ENCODE peak calls at places on chromosomes 13 and 19, in nine cellular contexts. V is fibroblast of mammary gland, X is cardiac muscle cell, O is omental fat pad, H is heart left ventricle, S is astrocyte, T is tibial artery, N is RWPE1, B is HFFc6. K is an unnamed sample.

GRCh38 chr13:105338773-105339172 is 1196.7 kb downstream of the EFNB2 start:
- DNase-seq in V (no peak), X (no peak), O (no peak), H (no peak), S (no peak), T (no peak), N (no peak), B (no peak), K (no peak)

GRCh38 chr19:13938361-13939027 is at the start of gene PODNL1:
- DNase-seq in V (peak; percentile 56), X (no peak), O (no peak), H (no peak), S (peak; percentile 78), T (peak; percentile 68), N (no peak), B (peak; percentile 62), K (no peak)

GRCh38 chr19:35090160-35090794 is 25.3 kb upstream of the FXYD3 start:
- DNase-seq in V (peak; percentile 60), X (peak; percentile 77), O (peak; percentile 50), H (peak; percentile 36), S (peak; percentile 28), T (peak; percentile 37), N (peak; percentile 88), B (peak; percentile 45), K (peak; percentile 60)

GRCh38 chr19:40305403-40305802 is 20.3 kb upstream of the AKT2 start:
- DNase-seq in V (peak; percentile 90), X (peak; percentile 89), O (no peak), H (peak; percentile 82), S (peak; percentile 73), T (peak; percentile 52), N (peak; percentile 82), B (peak; percentile 79), K (peak; percentile 80)

GRCh38 chr19:19259741-19260140 is 13.4 kb downstream of the TM6SF2 start:
- DNase-seq in V (peak; percentile 43), X (no peak), O (no peak), H (no peak), S (peak; percentile 8), T (no peak), N (peak; percentile 76), B (no peak), K (no peak)

GRCh38 chr19:51681286-51681956 is 11.7 kb upstream of the SPACA6 start:
- DNase-seq in V (no peak), X (peak; percentile 9), O (no peak), H (no peak), S (no peak), T (no peak), N (no peak), B (peak; percentile 49), K (no peak)

GRCh38 chr13:94494021-94494420 is 14.5 kb upstream of the DCT start:
- DNase-seq in V (no peak), X (no peak), O (no peak), H (no peak), S (no peak), T (no peak), N (no peak), B (no peak), K (no peak)

GRCh38 chr19:35295792-35296462 is 4.0 kb downstream of the MAG start:
- DNase-seq in V (no peak), X (peak; percentile 43), O (no peak), H (no peak), S (no peak), T (no peak), N (no peak), B (no peak), K (no peak)

GRCh38 chr19:6754653-6755463 is 12.4 kb downstream of the SH2D3A start:
- DNase-seq in V (no peak), X (no peak), O (no peak), H (no peak), S (no peak), T (no peak), N (no peak), B (no peak), K (no peak)

GRCh38 chr19:35736913-35737886 is 5.1 kb downstream of the IGFLR1 start:
- DNase-seq in V (no peak), X (no peak), O (no peak), H (no peak), S (no peak), T (no peak), N (no peak), B (no peak), K (no peak)

GRCh38 chr19:46732172-46732938 is 13.5 kb upstream of the FKRP start:
- DNase-seq in V (no peak), X (no peak), O (no peak), H (no peak), S (peak; percentile 86), T (no peak), N (no peak), B (no peak), K (no peak)

GRCh38 chr19:6047256-6047655 is 63.0 kb downstream of the RFX2 start:
- DNase-seq in V (no peak), X (no peak), O (no peak), H (no peak), S (no peak), T (no peak), N (no peak), B (no peak), K (no peak)

GRCh38 chr19:8143041-8143440 is 6.4 kb downstream of the FBN3 start:
- DNase-seq in V (no peak), X (no peak), O (no peak), H (no peak), S (no peak), T (no peak), N (no peak), B (no peak), K (no peak)

GRCh38 chr19:45643024-45643926 is 4.1 kb upstream of the EML2 start:
- DNase-seq in V (peak; percentile 69), X (peak; percentile 89), O (peak; percentile 82), H (peak; percentile 85), S (peak; percentile 53), T (peak; percentile 77), N (peak; percentile 70), B (peak; percentile 69), K (peak; percentile 96)

GRCh38 chr13:35549481-35549880 is 73.0 kb upstream of the MAB21L1 start:
- DNase-seq in V (peak; percentile 72), X (no peak), O (no peak), H (no peak), S (peak; percentile 67), T (no peak), N (peak; percentile 34), B (peak; percentile 67), K (no peak)

GRCh38 chr13:41428155-41428554 is 29.2 kb upstream of the RGCC start:
- DNase-seq in V (no peak), X (no peak), O (no peak), H (no peak), S (no peak), T (no peak), N (no peak), B (no peak), K (peak; percentile 16)

GRCh38 chr13:101474419-101474957 is 22.0 kb downstream of the ITGBL1 start:
- DNase-seq in V (peak; percentile 90), X (peak; percentile 12), O (no peak), H (no peak), S (peak; percentile 90), T (peak; percentile 44), N (no peak), B (peak; percentile 78), K (peak; percentile 44)

GRCh38 chr19:53958168-53958571 is 4.6 kb upstream of the CACNG8 start:
- DNase-seq in V (no peak), X (peak; percentile 37), O (no peak), H (no peak), S (no peak), T (no peak), N (no peak), B (no peak), K (no peak)

GRCh38 chr19:12126707-12127106 is 13.4 kb downstream of the ZNF20 start:
- DNase-seq in V (peak; percentile 11), X (peak; percentile 24), O (no peak), H (no peak), S (no peak), T (no peak), N (no peak), B (no peak), K (no peak)

GRCh38 chr19:47490031-47490430 is 6.0 kb upstream of the KPTN start:
- DNase-seq in V (no peak), X (no peak), O (no peak), H (no peak), S (no peak), T (no peak), N (no peak), B (no peak), K (no peak)

GRCh38 chr13:59734393-59734792 is 429.3 kb downstream of the DIAPH3 start:
- DNase-seq in V (no peak), X (no peak), O (no peak), H (no peak), S (no peak), T (no peak), N (no peak), B (no peak), K (no peak)

GRCh38 chr13:26601669-26602068 is 44.2 kb downstream of the WASF3 start:
- DNase-seq in V (peak; percentile 64), X (no peak), O (no peak), H (no peak), S (peak; percentile 49), T (no peak), N (no peak), B (peak; percentile 76), K (no peak)
- TF ChIP-seq CTCF in V (peak; percentile 19), X (no peak), O (no peak), H (no peak), S (peak; percentile 5), T (no peak), N (no peak), B (peak; percentile 61), K (no peak)

GRCh38 chr13:61410669-61411297 is 4.9 kb downstream of the PCDH20 start:
- DNase-seq in V (peak; percentile 12), X (peak; percentile 31), O (no peak), H (no peak), S (no peak), T (no peak), N (peak; percentile 11), B (no peak), K (no peak)
- TF ChIP-seq CTCF in V (peak; percentile 49), X (peak; percentile 52), O (no peak), H (peak; percentile 19), S (peak; percentile 55), T (peak; percentile 35), N (peak; percentile 63), B (peak; percentile 76), K (peak; percentile 63)

GRCh38 chr13:46675016-46675415 is 121.9 kb downstream of the ESD start:
- DNase-seq in V (peak; percentile 54), X (no peak), O (no peak), H (no peak), S (no peak), T (no peak), N (no peak), B (no peak), K (no peak)
- TF ChIP-seq CTCF in V (no peak), X (no peak), O (no peak), H (no peak), S (no peak), T (no peak), N (no peak), B (no peak), K (no peak)

DNA sequence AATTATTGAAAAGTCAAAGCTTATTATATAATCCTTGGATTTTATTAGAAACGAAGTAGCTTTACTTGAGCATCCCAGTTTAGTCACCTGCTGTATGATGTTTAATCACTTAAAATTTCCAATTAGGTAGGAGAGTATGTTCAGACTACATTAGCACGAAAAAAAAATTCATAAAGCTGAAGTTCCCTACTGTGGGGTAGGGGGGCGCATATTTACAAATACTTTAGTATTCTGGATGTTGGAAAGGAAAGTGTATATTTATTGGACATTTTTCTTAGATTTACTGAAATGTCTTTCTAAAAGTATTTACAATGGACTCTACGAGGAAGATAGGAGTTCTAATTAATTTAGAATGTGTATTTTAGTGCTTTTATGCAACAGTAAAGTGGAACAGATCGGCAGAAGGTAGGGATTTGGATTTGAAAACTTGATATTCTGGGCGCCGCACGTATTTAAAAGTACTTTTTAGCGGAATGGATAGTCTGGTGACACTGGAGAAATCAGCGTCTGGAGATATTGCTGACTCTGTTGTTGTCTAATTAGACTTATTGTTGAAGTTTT is 1.9 kb downstream of the CDK8 start:
- DNase-seq in V (peak; percentile 6), X (peak; percentile 13), O (no peak), H (no peak), S (peak; percentile 2), T (no peak), N (peak; percentile 15), B (no peak), K (no peak)
- TF ChIP-seq CTCF in V (peak; percentile 34), X (peak; percentile 40), O (no peak), H (no peak), S (peak; percentile 33), T (no peak), N (peak; percentile 46), B (peak; percentile 64), K (peak; percentile 40)